ENCODE peak calls at places on chromosomes 11 and 22, in eight cellular contexts. W is GM23338, Z is upper lobe of left lung, Y is HCT116, A is Panc1, G is HepG2, V is K562, T is GM12878. Q is an unnamed sample.

GRCh38 chr11:75356613-75357012 is 5.2 kb upstream of the ARRB1 start:
- ATAC-seq in W (no peak), Z (no peak), Y (no peak), A (no peak), G (no peak), V (no peak), T (no peak), Q (no peak)

GRCh38 chr11:2217211-2218081 is 45.8 kb upstream of the TH start:
- ATAC-seq in W (no peak), Z (no peak), Y (peak), A (peak), G (no peak), V (no peak), T (no peak), Q (no peak)

GRCh38 chr22:40051322-40051721 is 56.6 kb downstream of the FAM83F start:
- ATAC-seq in W (no peak), Z (no peak), Y (no peak), A (no peak), G (no peak), V (peak), T (no peak), Q (no peak)

GRCh38 chr22:17205432-17205831 is 13.8 kb downstream of the ADA2 start:
- ATAC-seq in W (no peak), Z (no peak), Y (peak), A (no peak), G (no peak), V (no peak), T (peak), Q (no peak)

GRCh38 chr11:36540998-36541397 is 26.8 kb upstream of the RAG1 start:
- ATAC-seq in W (peak), Z (no peak), Y (peak), A (peak), G (peak), V (peak), T (peak), Q (no peak)

GRCh38 chr11:34328632-34328910 is 29.2 kb downstream of the ABTB2 start:
- ATAC-seq in W (no peak), Z (no peak), Y (no peak), A (no peak), G (no peak), V (no peak), T (no peak), Q (no peak)

GRCh38 chr11:60169264-60169915 is 13.5 kb downstream of the MS4A6A start:
- ATAC-seq in W (no peak), Z (peak), Y (peak), A (no peak), G (no peak), V (peak), T (peak), Q (peak)

GRCh38 chr11:76210920-76211851 is 4.9 kb upstream of the WNT11 start:
- ATAC-seq in W (no peak), Z (no peak), Y (no peak), A (no peak), G (no peak), V (no peak), T (no peak), Q (no peak)

GRCh38 chr11:68437927-68438657 is 22.5 kb upstream of the PPP6R3 start:
- ATAC-seq in W (no peak), Z (no peak), Y (no peak), A (no peak), G (no peak), V (no peak), T (no peak), Q (no peak)

GRCh38 chr22:49077036-49077393 is 750.7 kb downstream of the BRD1 start:
- ATAC-seq in W (no peak), Z (no peak), Y (no peak), A (no peak), G (no peak), V (no peak), T (no peak), Q (no peak)

GRCh38 chr22:34283844-34284243 is 363.6 kb upstream of the LARGE1 start:
- ATAC-seq in W (no peak), Z (no peak), Y (no peak), A (no peak), G (no peak), V (no peak), T (no peak), Q (no peak)

GRCh38 chr11:96019810-96020747 is 96.2 kb upstream of the MTMR2 start:
- ATAC-seq in W (peak), Z (no peak), Y (no peak), A (no peak), G (no peak), V (no peak), T (no peak), Q (no peak)

GRCh38 chr11:44078794-44079193 is 12.7 kb downstream of the ACCS start:
- ATAC-seq in W (peak), Z (no peak), Y (no peak), A (no peak), G (no peak), V (no peak), T (no peak), Q (no peak)

GRCh38 chr11:125623064-125623463 is 1.9 kb upstream of the CHEK1 start:
- ATAC-seq in W (no peak), Z (no peak), Y (no peak), A (no peak), G (no peak), V (no peak), T (no peak), Q (no peak)

GRCh38 chr11:1675536-1676253 is 21.3 kb upstream of the KRTAP5-6 start:
- ATAC-seq in W (no peak), Z (no peak), Y (no peak), A (no peak), G (peak), V (no peak), T (no peak), Q (no peak)

GRCh38 chr11:61059260-61059752 is 43.0 kb upstream of the CD5 start:
- ATAC-seq in W (no peak), Z (no peak), Y (no peak), A (no peak), G (peak), V (no peak), T (no peak), Q (no peak)

GRCh38 chr22:30423296-30423958 is 2.1 kb upstream of the MTFP1 start:
- ATAC-seq in W (peak), Z (peak), Y (peak), A (peak), G (peak), V (peak), T (peak), Q (peak)

GRCh38 chr22:30424471-30425326 is 869 bp upstream of the MTFP1 start:
- ATAC-seq in W (no peak), Z (no peak), Y (no peak), A (no peak), G (no peak), V (no peak), T (no peak), Q (no peak)

GRCh38 chr22:30421695-30422480 is 3.7 kb upstream of the MTFP1 start:
- ATAC-seq in W (no peak), Z (no peak), Y (no peak), A (no peak), G (peak), V (peak), T (no peak), Q (no peak)

GRCh38 chr22:30423959-30424380 is 1.6 kb upstream of the MTFP1 start:
- ATAC-seq in W (peak), Z (peak), Y (peak), A (peak), G (peak), V (peak), T (peak), Q (peak)

GRCh38 chr22:30422481-30423295 is 2.9 kb upstream of the MTFP1 start:
- ATAC-seq in W (peak), Z (peak), Y (peak), A (peak), G (peak), V (peak), T (no peak), Q (peak)
- TF ChIP-seq POLR2AphosphoS5 in W (no peak), Z (peak), Y (peak), A (no peak), G (no peak), V (no peak), T (no peak), Q (peak)

GRCh38 chr11:41786087-41786486 is 326.6 kb upstream of the LRRC4C start:
- ATAC-seq in W (no peak), Z (no peak), Y (no peak), A (no peak), G (no peak), V (no peak), T (no peak), Q (no peak)

GRCh38 chr11:41779401-41779960 is 320.0 kb upstream of the LRRC4C start:
- ATAC-seq in W (no peak), Z (no peak), Y (no peak), A (no peak), G (no peak), V (no peak), T (no peak), Q (no peak)

GRCh38 chr11:41784513-41785335 is 325.3 kb upstream of the LRRC4C start:
- ATAC-seq in W (no peak), Z (no peak), Y (no peak), A (no peak), G (no peak), V (no peak), T (no peak), Q (no peak)

GRCh38 chr11:41781441-41781840 is 322.0 kb upstream of the LRRC4C start:
- ATAC-seq in W (no peak), Z (no peak), Y (no peak), A (no peak), G (no peak), V (no peak), T (no peak), Q (no peak)
- TF ChIP-seq POLR2AphosphoS5 in W (no peak), Z (no peak), Y (no peak), A (no peak), G (no peak), V (no peak), T (no peak), Q (no peak)

GRCh38 chr11:129852125-129852740 is 36.6 kb downstream of the TMEM45B start:
- ATAC-seq in W (no peak), Z (no peak), Y (no peak), A (no peak), G (no peak), V (no peak), T (no peak), Q (no peak)

GRCh38 chr11:129842138-129842537 is 26.5 kb downstream of the TMEM45B start:
- ATAC-seq in W (no peak), Z (no peak), Y (no peak), A (no peak), G (no peak), V (no peak), T (no peak), Q (no peak)

GRCh38 chr11:129849447-129850130 is 33.9 kb downstream of the TMEM45B start:
- ATAC-seq in W (peak), Z (no peak), Y (no peak), A (no peak), G (no peak), V (peak), T (no peak), Q (no peak)

DNA sequence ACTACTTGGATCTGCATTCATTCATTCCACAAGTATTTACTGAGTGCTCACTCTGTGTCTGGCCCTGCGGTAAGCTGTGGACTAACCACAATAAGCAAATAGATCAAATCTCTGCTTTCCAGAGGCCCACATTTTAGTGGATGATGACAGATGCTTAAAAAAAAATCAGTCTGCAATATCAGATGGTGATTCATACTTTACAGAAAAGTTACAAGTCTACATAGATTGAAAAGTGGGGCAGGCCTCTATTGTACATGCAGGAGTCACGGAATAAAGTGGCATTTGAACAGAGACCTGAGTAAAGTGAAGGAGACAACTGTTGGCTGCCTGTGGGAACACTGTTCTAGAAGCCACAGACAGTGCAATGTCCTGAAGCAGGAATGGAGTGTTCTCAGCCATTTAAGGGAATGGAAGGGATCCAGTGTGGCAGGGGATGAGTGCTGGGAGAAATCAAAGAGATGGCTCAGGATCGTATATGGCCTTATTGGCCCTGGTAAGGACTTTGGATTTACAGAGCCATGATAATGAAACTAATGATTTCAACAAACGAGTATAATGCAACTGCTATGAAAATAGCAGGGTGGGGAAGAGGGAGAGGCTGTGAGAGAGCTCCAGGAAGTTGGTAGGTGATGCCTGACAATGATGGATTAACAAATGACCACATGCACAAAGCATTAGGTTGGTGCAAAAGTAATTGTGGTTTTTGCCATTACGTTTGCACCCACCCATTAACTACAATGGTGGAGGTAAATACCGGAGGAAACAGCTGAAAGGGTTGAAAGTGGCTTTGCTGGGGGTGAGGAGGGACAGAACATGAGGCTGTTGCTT is 31.1 kb downstream of the TMEM45B start:
- ATAC-seq in W (no peak), Z (peak), Y (no peak), A (peak), G (peak), V (peak), T (peak), Q (no peak)
- TF ChIP-seq POLR2AphosphoS5 in W (no peak), Z (no peak), Y (no peak), A (no peak), G (peak), V (no peak), T (no peak), Q (no peak)

GRCh38 chr22:41528132-41528766 is 16.0 kb downstream of the POLR3H start:
- ATAC-seq in W (no peak), Z (no peak), Y (no peak), A (no peak), G (no peak), V (no peak), T (no peak), Q (no peak)
- TF ChIP-seq POLR2AphosphoS5 in W (no peak), Z (no peak), Y (no peak), A (no peak), G (peak), V (peak), T (no peak), Q (no peak)

DNA sequence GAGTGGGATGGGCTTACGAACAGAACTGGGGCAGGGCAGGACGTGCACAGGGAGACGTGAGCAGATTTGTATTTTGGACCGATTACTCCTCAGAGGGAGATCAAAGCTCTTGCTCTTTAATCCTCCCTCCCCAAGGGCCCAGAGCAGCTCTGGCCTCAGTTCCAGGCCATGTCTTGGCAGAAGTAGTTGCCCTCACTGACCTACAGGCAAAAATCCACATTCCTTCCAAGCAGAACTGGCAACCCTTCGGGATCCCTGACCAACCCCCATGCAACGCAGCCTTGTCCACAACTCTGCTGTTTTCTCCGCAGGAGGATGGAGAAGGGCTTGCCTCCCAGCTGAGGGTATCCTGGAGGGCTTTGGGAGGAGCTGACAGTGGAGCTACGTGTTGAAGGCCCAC is 68.3 kb downstream of the PDE2A start:
- ATAC-seq in W (no peak), Z (peak), Y (no peak), A (no peak), G (no peak), V (no peak), T (no peak), Q (peak)
- TF ChIP-seq POLR2AphosphoS5 in W (no peak), Z (no peak), Y (no peak), A (no peak), G (no peak), V (no peak), T (no peak), Q (peak)

GRCh38 chr11:47378011-47378835 is at the start of gene SPI1:
- ATAC-seq in W (peak), Z (peak), Y (no peak), A (no peak), G (peak), V (peak), T (peak), Q (peak)
- TF ChIP-seq POLR2AphosphoS5 in W (no peak), Z (peak), Y (no peak), A (no peak), G (no peak), V (peak), T (peak), Q (no peak)

DNA sequence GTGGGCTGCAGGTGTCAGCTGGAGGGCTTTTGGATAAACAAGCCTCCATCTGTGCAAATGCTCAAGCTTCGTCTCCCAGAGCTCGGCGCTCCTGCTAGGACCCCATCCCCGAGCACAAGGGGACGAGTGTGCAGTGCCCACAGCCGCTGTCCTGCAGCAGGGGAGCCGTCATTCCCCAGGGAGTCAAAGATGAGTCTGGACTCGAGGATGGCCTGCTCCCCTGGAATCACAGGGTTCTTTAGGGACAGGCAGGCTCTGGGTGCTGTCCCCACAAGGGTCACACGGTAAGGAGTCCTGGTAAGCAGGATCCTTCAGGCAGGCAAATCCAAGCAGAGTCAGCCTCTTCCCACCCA is 50.2 kb downstream of the APOL1 start:
- ATAC-seq in W (no peak), Z (no peak), Y (no peak), A (no peak), G (no peak), V (no peak), T (no peak), Q (no peak)
- TF ChIP-seq POLR2AphosphoS5 in W (no peak), Z (peak), Y (no peak), A (no peak), G (no peak), V (no peak), T (no peak), Q (no peak)

Q was measured in gastroesophageal sphincter.